ENCODE peak calls at places on chromosomes 5 and 9, in four cellular contexts. W is activated T-cell treated with anti-CD3 and anti-CD28 coated beads, Interleukin-2, amount 50 U/mL, for 72 hours; K is GM23338; U is RPMI7951. R is an unnamed sample.

GRCh38 chr5:157390179-157390923 is 69.7 kb upstream of the NIPAL4 start:
- DNase-seq in W (peak; percentile 84), K (no peak), U (peak; percentile 96), R (peak; percentile 91)

GRCh38 chr9:114988962-114989599 is 58.7 kb upstream of the TNFSF8 start:
- DNase-seq in U (peak; percentile 72), W (peak; percentile 71), K (no peak), R (no peak)

GRCh38 chr9:27033815-27034403 is 28.4 kb upstream of the LRRC19 start:
- DNase-seq in K (peak; percentile 70), W (peak; percentile 45), U (peak; percentile 32), R (peak; percentile 32)

GRCh38 chr5:113205323-113205722 is 228.7 kb downstream of the DCP2 start:
- DNase-seq in W (no peak), U (no peak), K (no peak), R (no peak)

GRCh38 chr5:8184455-8185063 is 315.6 kb downstream of the MTRR start:
- DNase-seq in W (peak; percentile 44), U (no peak), K (peak; percentile 80), R (peak; percentile 42)

GRCh38 chr9:103242025-103242424 is 246.9 kb downstream of the CYLC2 start:
- DNase-seq in U (peak; percentile 24), K (no peak), W (no peak), R (no peak)

GRCh38 chr5:38228914-38229313 is 29.4 kb upstream of the EGFLAM start:
- DNase-seq in K (no peak), U (no peak), W (no peak), R (no peak)

GRCh38 chr5:158943057-158943456 is 156.7 kb downstream of the EBF1 start:
- DNase-seq in W (no peak), K (no peak), U (peak; percentile 91), R (peak; percentile 85)

GRCh38 chr5:141725909-141726308 is 43.9 kb upstream of the ARAP3 start:
- DNase-seq in U (peak; percentile 81), K (no peak), W (no peak), R (no peak)

GRCh38 chr5:77920350-77921046 is 144.4 kb upstream of the TBCA start:
- DNase-seq in W (no peak), K (no peak), U (no peak), R (no peak)

GRCh38 chr5:97133106-97133505 is 9.3 kb downstream of the LIX1 start:
- DNase-seq in W (no peak), U (no peak), K (no peak), R (no peak)

GRCh38 chr5:165130656-165131055 is 1625.2 kb downstream of the MAT2B start:
- DNase-seq in U (no peak), W (no peak), K (no peak), R (no peak)

GRCh38 chr9:127991017-127991756 is 10.4 kb upstream of the EEIG1 start:
- DNase-seq in W (no peak), K (no peak), U (no peak), R (no peak)

GRCh38 chr9:122334916-122335315 is 35.9 kb upstream of the PTGS1 start:
- DNase-seq in W (no peak), U (no peak), K (no peak), R (no peak)

GRCh38 chr5:121949885-121950284 is 11.9 kb upstream of the SRFBP1 start:
- DNase-seq in K (peak; percentile 63), U (peak; percentile 40), W (peak; percentile 22), R (no peak)

GRCh38 chr9:70257991-70258691 is 637 bp upstream of the SMC5 start:
- DNase-seq in K (peak; percentile 70), U (peak; percentile 46), W (no peak), R (no peak)

GRCh38 chr5:131991593-131992324 is 19.7 kb downstream of the ACSL6 start:
- DNase-seq in U (no peak), W (no peak), K (peak; percentile 11), R (no peak)

GRCh38 chr5:72878854-72879253 is 62.4 kb downstream of the TNPO1 start:
- DNase-seq in W (no peak), U (no peak), K (no peak), R (no peak)

GRCh38 chr9:127568618-127568970 is 43.5 kb upstream of the STXBP1 start:
- DNase-seq in K (no peak), U (no peak), W (no peak), R (no peak)

GRCh38 chr9:126412945-126413344 is 86.3 kb downstream of the MVB12B start:
- DNase-seq in U (no peak), W (no peak), K (no peak), R (no peak)

GRCh38 chr9:124769451-124770358 is 1.4 kb downstream of the NR6A1 start:
- DNase-seq in U (no peak), K (peak; percentile 77), W (peak; percentile 43), R (no peak)

GRCh38 chr9:35649431-35650340 is 1.0 kb downstream of the SIT1 start:
- DNase-seq in K (no peak), U (no peak), W (peak; percentile 54), R (no peak)

GRCh38 chr5:48192-48591 is 43.8 kb upstream of the PLEKHG4B start:
- DNase-seq in W (no peak), K (no peak), U (no peak), R (no peak)